ENCODE peak calls at places on chromosome 5, in five cellular contexts. A, E, Q, J and U are unnamed samples.

GRCh38 chr5:77168187-77168883 is 42.1 kb upstream of the PDE8B start:
- DNase-seq in J (peak), E (no peak), A (no peak), Q (peak), U (no peak)

GRCh38 chr5:32311404-32312193 is 1.1 kb downstream of the MTMR12 start:
- DNase-seq in Q (no peak), E (no peak), A (peak), J (no peak), U (no peak)

GRCh38 chr5:150301901-150302300 is 804 bp downstream of the ARSI start:
- DNase-seq in J (no peak), E (no peak), A (no peak), Q (no peak), U (no peak)

GRCh38 chr5:75961814-75962213 is 121.4 kb upstream of the SV2C start:
- DNase-seq in Q (no peak), A (no peak), J (no peak), E (no peak), U (no peak)

GRCh38 chr5:2465383-2465782 is 286.1 kb downstream of the IRX2 start:
- DNase-seq in Q (no peak), J (no peak), E (no peak), A (no peak), U (no peak)

GRCh38 chr5:42912184-42912766 is 100.6 kb upstream of the SELENOP start:
- DNase-seq in A (no peak), Q (no peak), E (no peak), J (no peak), U (no peak)

GRCh38 chr5:4941957-4942830 is 197.9 kb upstream of the ADAMTS16 start:
- DNase-seq in E (no peak), Q (no peak), J (no peak), A (peak), U (peak)

GRCh38 chr5:140174472-140175366 is at the start of gene CYSTM1:
- DNase-seq in Q (peak), A (peak), J (peak), E (peak), U (peak)

GRCh38 chr5:106121972-106122605 is 1548.6 kb downstream of the EFNA5 start:
- DNase-seq in Q (peak), E (no peak), A (peak), J (no peak), U (peak)